ENCODE peak calls at places on chromosomes 12 and 14, in six cellular contexts. S, D, N, B, G and U are unnamed samples.

GRCh38 chr14:104774453-104775072 is 21.0 kb downstream of the AKT1 start:
- DNase-seq in S (no peak), D (no peak), N (no peak), B (no peak), G (no peak), U (no peak)

GRCh38 chr12:26651036-26651435 is 182.0 kb downstream of the ITPR2 start:
- DNase-seq in S (no peak), D (no peak), N (no peak), B (no peak), G (no peak), U (no peak)

GRCh38 chr12:27180862-27181261 is 63.2 kb upstream of the STK38L start:
- DNase-seq in S (no peak), D (no peak), N (no peak), B (no peak), G (no peak), U (no peak)

GRCh38 chr14:94601961-94602391 is 10.2 kb upstream of the SERPINA3 start:
- DNase-seq in S (peak), D (no peak), N (peak), B (no peak), G (peak), U (no peak)

GRCh38 chr14:25038044-25038668 is 11.8 kb downstream of the STXBP6 start:
- DNase-seq in S (no peak), D (no peak), N (no peak), B (no peak), G (no peak), U (no peak)

GRCh38 chr14:101962503-101962874 is 1.9 kb upstream of the DYNC1H1 start:
- DNase-seq in S (peak), D (no peak), N (peak), B (no peak), G (peak), U (no peak)

GRCh38 chr14:103068351-103069073 is 11.2 kb upstream of the CDC42BPB start:
- DNase-seq in S (no peak), D (no peak), N (no peak), B (no peak), G (no peak), U (no peak)

GRCh38 chr12:116262741-116263140 is 14.8 kb downstream of the MED13L start:
- DNase-seq in S (no peak), D (no peak), N (no peak), B (no peak), G (no peak), U (no peak)

GRCh38 chr12:104215638-104216297 is at the start of gene TXNRD1:
- DNase-seq in S (peak), D (peak), N (peak), B (peak), G (no peak), U (peak)

GRCh38 chr12:90036641-90037040 is 328.0 kb upstream of the ATP2B1 start:
- DNase-seq in S (peak), D (no peak), N (peak), B (no peak), G (no peak), U (no peak)

GRCh38 chr12:51740536-51740935 is 108.0 kb downstream of the FIGNL2 start:
- DNase-seq in S (no peak), D (no peak), N (no peak), B (no peak), G (no peak), U (no peak)

GRCh38 chr14:60738843-60739508 is 4.4 kb downstream of the MNAT1 start:
- DNase-seq in S (peak), D (no peak), N (no peak), B (no peak), G (no peak), U (no peak)

GRCh38 chr12:119230804-119231203 is 52.1 kb downstream of the HSPB8 start:
- DNase-seq in S (no peak), D (no peak), N (no peak), B (no peak), G (no peak), U (no peak)

GRCh38 chr14:22977684-22978486 is 4.5 kb downstream of the AJUBA start:
- DNase-seq in S (peak), D (no peak), N (peak), B (peak), G (no peak), U (no peak)

GRCh38 chr14:22978487-22978837 is 3.9 kb downstream of the AJUBA start:
- DNase-seq in S (no peak), D (no peak), N (no peak), B (no peak), G (no peak), U (no peak)

GRCh38 chr14:22978873-22979671 is 3.3 kb downstream of the AJUBA start:
- DNase-seq in S (no peak), D (no peak), N (no peak), B (no peak), G (no peak), U (no peak)

GRCh38 chr14:22976620-22977433 is 5.5 kb downstream of the AJUBA start:
- DNase-seq in S (peak), D (no peak), N (peak), B (peak), G (no peak), U (no peak)

DNA sequence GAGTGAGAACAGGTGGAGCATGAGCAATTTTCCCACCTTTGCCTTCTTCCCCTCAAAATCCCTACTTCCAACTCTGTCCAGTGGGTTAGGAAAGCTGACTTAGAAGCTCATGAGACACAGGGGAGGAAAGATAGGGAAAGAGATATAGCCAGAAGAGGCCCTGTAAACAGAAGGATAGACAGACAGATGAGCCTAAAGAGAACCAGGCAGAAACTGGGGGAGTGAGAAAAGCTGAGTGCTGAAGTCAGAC is 5.0 kb downstream of the AJUBA start:
- DNase-seq in S (no peak), D (no peak), N (no peak), B (no peak), G (no peak), U (no peak)
- H3K4me3 ChIP-seq in S (no peak), D (peak), N (no peak), B (no peak), G (peak), U (no peak)

DNA sequence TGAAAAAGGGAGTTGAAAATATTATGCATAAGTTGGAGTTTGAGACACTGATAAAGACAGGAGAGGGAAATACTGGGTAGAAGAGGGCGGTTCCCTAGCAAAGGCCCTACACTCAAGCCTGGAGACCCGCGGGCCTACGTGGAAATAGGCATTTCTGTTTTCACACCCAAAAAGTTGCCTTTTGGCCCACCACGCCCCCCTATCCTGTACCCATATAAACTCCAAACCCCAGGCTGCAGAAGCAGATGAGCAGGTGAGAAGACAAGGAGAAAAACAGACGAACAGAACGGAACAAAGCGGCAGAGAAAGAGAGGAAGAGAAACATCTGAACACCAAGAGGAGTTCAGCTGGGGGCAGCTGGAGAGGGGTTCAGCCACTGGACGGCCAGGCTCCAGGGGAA is 177.9 kb downstream of the GALC start:
- DNase-seq in S (no peak), D (no peak), N (no peak), B (no peak), G (no peak), U (no peak)
- TF ChIP-seq CTCF in S (no peak), D (no peak), N (no peak), B (no peak), G (no peak), U (no peak)

GRCh38 chr12:53929527-53929926 is 9.1 kb upstream of the HOXC13 start:
- DNase-seq in S (no peak), D (no peak), N (no peak), B (no peak), G (no peak), U (no peak)

GRCh38 chr12:53925006-53925405 is 13.6 kb upstream of the HOXC13 start:
- DNase-seq in S (no peak), D (no peak), N (no peak), B (no peak), G (no peak), U (no peak)

GRCh38 chr12:53930591-53931255 is 7.9 kb upstream of the HOXC13 start:
- DNase-seq in S (no peak), D (no peak), N (no peak), B (no peak), G (no peak), U (no peak)

GRCh38 chr12:53927220-53928029 is 11.2 kb upstream of the HOXC13 start:
- DNase-seq in S (no peak), D (no peak), N (no peak), B (no peak), G (no peak), U (no peak)

GRCh38 chr12:53928054-53928879 is 10.4 kb upstream of the HOXC13 start:
- DNase-seq in S (no peak), D (no peak), N (no peak), B (no peak), G (no peak), U (no peak)
- H3K4me3 ChIP-seq in S (no peak), D (no peak), N (no peak), B (no peak), G (no peak), U (no peak)

GRCh38 chr12:47907851-47908454 is 3.2 kb upstream of the VDR start:
- DNase-seq in S (no peak), D (no peak), N (no peak), B (no peak), G (no peak), U (no peak)

GRCh38 chr12:47904647-47905312 is at the start of gene VDR:
- DNase-seq in S (peak), D (peak), N (peak), B (peak), G (peak), U (no peak)

GRCh38 chr12:47903927-47904646 is 707 bp downstream of the VDR start:
- DNase-seq in S (peak), D (no peak), N (peak), B (no peak), G (peak), U (no peak)

GRCh38 chr12:47903151-47903611 is 1.6 kb downstream of the VDR start:
- DNase-seq in S (peak), D (no peak), N (peak), B (peak), G (peak), U (no peak)

DNA sequence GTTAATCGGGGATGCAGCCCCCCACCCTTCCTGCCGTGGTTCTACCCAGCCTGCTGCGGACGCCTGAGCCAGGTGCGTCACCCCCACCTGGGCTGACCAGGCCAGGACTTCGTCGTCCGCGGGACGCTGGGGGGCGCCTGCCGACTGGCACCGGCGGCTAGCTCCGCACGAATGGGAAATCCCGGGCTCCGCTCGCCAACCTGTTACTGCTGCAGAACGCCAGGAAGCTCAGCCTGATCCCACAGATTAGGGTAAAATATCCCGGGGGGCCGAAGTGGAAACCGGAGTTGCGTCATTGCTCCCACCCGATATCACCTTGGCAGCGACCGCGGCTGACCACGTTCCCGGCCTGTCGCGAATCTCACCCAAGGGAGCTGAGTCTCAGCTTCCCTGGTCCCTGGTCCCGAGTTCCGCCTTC is 528 bp upstream of the VDR start:
- DNase-seq in S (no peak), D (no peak), N (no peak), B (peak), G (no peak), U (no peak)
- TF ChIP-seq CTCF in S (peak), D (peak), N (peak), B (peak), G (peak), U (peak)

DNA sequence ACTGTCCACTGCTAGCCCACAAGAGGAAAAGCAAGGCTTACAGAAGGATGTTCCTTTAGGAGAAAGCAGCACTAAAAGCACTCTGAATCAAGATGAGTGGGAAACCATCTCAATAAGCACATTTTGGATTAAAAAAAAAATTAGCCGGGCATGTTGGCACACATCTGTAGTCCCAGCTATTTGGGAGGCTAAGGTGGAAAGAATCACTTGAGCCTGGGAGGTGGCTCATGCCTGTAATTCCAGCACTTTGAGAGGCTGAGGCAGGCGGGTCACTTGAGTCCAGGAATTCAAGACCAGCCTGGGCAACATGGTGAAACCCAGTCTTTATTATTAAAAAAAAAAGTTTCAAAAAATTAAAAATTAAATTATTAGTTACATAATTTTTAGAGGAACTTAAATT is 17.0 kb upstream of the ARL1 start:
- DNase-seq in S (no peak), D (no peak), N (no peak), B (no peak), G (no peak), U (no peak)
- H3K4me3 ChIP-seq in S (no peak), D (no peak), N (no peak), B (no peak), G (no peak), U (no peak)

GRCh38 chr12:3333991-3334391 is 157.0 kb upstream of the PRMT8 start:
- DNase-seq in S (no peak), D (no peak), N (no peak), B (no peak), G (no peak), U (no peak)
- TF ChIP-seq CTCF in S (no peak), D (no peak), N (no peak), B (no peak), G (no peak), U (no peak)

GRCh38 chr12:125983784-125984510 is 918.7 kb downstream of the AACS start:
- DNase-seq in S (no peak), D (no peak), N (no peak), B (peak), G (no peak), U (no peak)
- H3K4me3 ChIP-seq in S (peak), D (peak), N (no peak), B (peak), G (no peak), U (no peak)

GRCh38 chr14:100827140-100827517 is 1.2 kb downstream of the MEG3 start:
- DNase-seq in S (peak), D (no peak), N (peak), B (no peak), G (no peak), U (no peak)
- TF ChIP-seq CTCF in S (peak), D (peak), N (peak), B (peak), G (peak), U (peak)

DNA sequence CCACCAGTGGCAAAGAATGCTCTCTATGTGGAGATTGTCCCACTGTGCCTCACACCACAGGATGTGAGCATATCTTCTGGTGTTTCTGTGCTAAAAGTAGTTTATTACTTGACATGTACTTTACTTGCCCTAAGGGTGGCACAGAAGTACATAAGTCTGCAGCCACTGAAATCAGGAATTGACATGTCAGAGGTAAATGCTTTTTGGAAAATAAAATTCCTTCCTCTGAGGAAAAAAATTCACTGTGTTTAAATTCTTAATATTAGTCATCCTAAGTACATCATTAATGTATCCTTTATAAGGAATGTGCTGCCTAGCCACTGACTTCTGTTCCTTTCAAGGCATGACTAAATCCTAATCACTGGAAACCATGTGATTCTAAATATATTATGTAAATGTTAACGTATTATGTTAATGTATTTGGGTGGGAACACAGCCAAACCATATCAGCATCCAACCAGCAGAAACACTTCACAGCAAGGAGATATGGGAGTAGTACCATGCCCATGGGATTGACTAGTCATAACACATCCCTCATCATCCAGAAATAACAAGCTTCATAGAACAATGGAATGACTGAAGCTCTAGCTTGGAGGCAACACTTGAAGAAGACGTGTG is 239.7 kb upstream of the PPFIA2 start:
- DNase-seq in S (peak), D (no peak), N (no peak), B (no peak), G (no peak), U (no peak)
- H3K4me3 ChIP-seq in S (no peak), D (no peak), N (no peak), B (no peak), G (no peak), U (no peak)

DNA sequence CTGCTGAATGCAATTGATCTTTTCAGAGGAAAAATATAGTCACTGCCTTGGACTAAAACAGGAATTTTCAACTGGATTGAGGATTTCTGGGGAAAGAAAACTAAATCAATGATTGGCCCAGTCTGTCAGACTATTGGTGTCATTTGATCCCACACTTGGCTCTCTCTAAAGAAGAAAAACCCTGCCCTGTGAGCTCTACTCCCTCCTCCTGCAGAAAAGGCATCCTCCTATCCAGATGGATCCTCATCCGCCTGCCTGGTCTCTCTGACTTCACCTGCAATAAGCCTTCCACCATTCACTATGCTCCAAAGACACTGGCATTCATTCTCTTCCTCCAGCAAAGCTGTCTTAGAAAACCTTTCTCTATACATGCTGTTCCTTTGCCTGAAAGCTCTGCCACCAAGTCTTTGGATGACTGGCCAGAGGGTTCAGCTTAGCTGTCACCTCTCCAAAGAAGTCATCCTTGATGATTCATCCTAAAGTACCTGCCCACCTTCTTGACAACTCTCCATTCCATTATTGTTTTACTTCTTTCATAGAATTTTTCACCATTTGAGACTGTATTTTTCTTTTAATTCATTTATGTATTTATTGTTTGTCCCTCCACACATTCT is 127.6 kb upstream of the CAND1 start:
- DNase-seq in S (no peak), D (no peak), N (no peak), B (no peak), G (no peak), U (no peak)
- TF ChIP-seq CTCF in S (no peak), D (no peak), N (no peak), B (no peak), G (no peak), U (no peak)